ENCODE peak calls at places on chromosomes 6 and 20, in six cellular contexts. One of them, this sample, is unnamed.

GRCh38 chr6:89432875-89433636 is at the start of gene ANKRD6:
- DNase-seq in B cell: peak
- DNase-seq in endothelial cell: peak
- DNase-seq in activated CD8-positive, alpha-beta T cell treated with anti-CD3 and anti-CD28 coated beads for 36 hours: peak
- DNase-seq in Calu3: peak
- DNase-seq in fibroblast of lung: peak
- DNase-seq in this sample: peak

GRCh38 chr20:30506100-30506499 is 751.4 kb upstream of the DEFB115 start:
- DNase-seq in Calu3: no peak
- DNase-seq in fibroblast of lung: no peak
- DNase-seq in activated CD8-positive, alpha-beta T cell treated with anti-CD3 and anti-CD28 coated beads for 36 hours: no peak
- DNase-seq in B cell: no peak
- DNase-seq in endothelial cell: no peak
- DNase-seq in this sample: no peak

GRCh38 chr6:3538536-3538935 is 81.7 kb upstream of the SLC22A23 start:
- DNase-seq in activated CD8-positive, alpha-beta T cell treated with anti-CD3 and anti-CD28 coated beads for 36 hours: no peak
- DNase-seq in endothelial cell: peak
- DNase-seq in B cell: no peak
- DNase-seq in fibroblast of lung: no peak
- DNase-seq in Calu3: no peak
- DNase-seq in this sample: no peak

GRCh38 chr20:53918949-53919361 is 151.4 kb downstream of the BCAS1 start:
- DNase-seq in activated CD8-positive, alpha-beta T cell treated with anti-CD3 and anti-CD28 coated beads for 36 hours: no peak
- DNase-seq in Calu3: no peak
- DNase-seq in endothelial cell: peak
- DNase-seq in B cell: no peak
- DNase-seq in fibroblast of lung: no peak
- DNase-seq in this sample: peak

GRCh38 chr20:575230-575629 is 31.6 kb upstream of the CSNK2A1 start:
- DNase-seq in Calu3: no peak
- DNase-seq in endothelial cell: no peak
- DNase-seq in fibroblast of lung: no peak
- DNase-seq in B cell: no peak
- DNase-seq in activated CD8-positive, alpha-beta T cell treated with anti-CD3 and anti-CD28 coated beads for 36 hours: no peak
- DNase-seq in this sample: no peak

GRCh38 chr20:35791823-35792222 is 20.0 kb downstream of the PHF20 start:
- DNase-seq in Calu3: no peak
- DNase-seq in activated CD8-positive, alpha-beta T cell treated with anti-CD3 and anti-CD28 coated beads for 36 hours: peak
- DNase-seq in endothelial cell: no peak
- DNase-seq in fibroblast of lung: peak
- DNase-seq in B cell: no peak
- DNase-seq in this sample: no peak

GRCh38 chr6:4381379-4381778 is 246.0 kb upstream of the ECI2 start:
- DNase-seq in fibroblast of lung: peak
- DNase-seq in activated CD8-positive, alpha-beta T cell treated with anti-CD3 and anti-CD28 coated beads for 36 hours: no peak
- DNase-seq in Calu3: no peak
- DNase-seq in endothelial cell: no peak
- DNase-seq in B cell: no peak
- DNase-seq in this sample: no peak

GRCh38 chr6:32047855-32048766 is 9.9 kb downstream of the CYP21A2 start:
- DNase-seq in Calu3: peak
- DNase-seq in B cell: peak
- DNase-seq in fibroblast of lung: no peak
- DNase-seq in activated CD8-positive, alpha-beta T cell treated with anti-CD3 and anti-CD28 coated beads for 36 hours: peak
- DNase-seq in endothelial cell: peak
- DNase-seq in this sample: peak

GRCh38 chr6:26053929-26054658 is 33.1 kb upstream of the HFE start:
- DNase-seq in Calu3: no peak
- DNase-seq in activated CD8-positive, alpha-beta T cell treated with anti-CD3 and anti-CD28 coated beads for 36 hours: no peak
- DNase-seq in fibroblast of lung: peak
- DNase-seq in B cell: no peak
- DNase-seq in endothelial cell: no peak
- DNase-seq in this sample: no peak

GRCh38 chr20:32626859-32627636 is 41.9 kb upstream of the NOL4L start:
- DNase-seq in activated CD8-positive, alpha-beta T cell treated with anti-CD3 and anti-CD28 coated beads for 36 hours: peak
- DNase-seq in Calu3: peak
- DNase-seq in B cell: peak
- DNase-seq in fibroblast of lung: no peak
- DNase-seq in endothelial cell: no peak
- DNase-seq in this sample: no peak

GRCh38 chr6:14880052-14880451 is 365.8 kb upstream of the JARID2 start:
- DNase-seq in fibroblast of lung: no peak
- DNase-seq in Calu3: no peak
- DNase-seq in endothelial cell: no peak
- DNase-seq in activated CD8-positive, alpha-beta T cell treated with anti-CD3 and anti-CD28 coated beads for 36 hours: no peak
- DNase-seq in B cell: no peak
- DNase-seq in this sample: no peak

GRCh38 chr20:19723834-19724430 is 34.1 kb upstream of the RIN2 start:
- DNase-seq in Calu3: no peak
- DNase-seq in B cell: no peak
- DNase-seq in activated CD8-positive, alpha-beta T cell treated with anti-CD3 and anti-CD28 coated beads for 36 hours: no peak
- DNase-seq in endothelial cell: no peak
- DNase-seq in fibroblast of lung: no peak
- DNase-seq in this sample: no peak

GRCh38 chr6:98832282-98833100 is 1.9 kb upstream of the POU3F2 start:
- DNase-seq in endothelial cell: peak
- DNase-seq in B cell: no peak
- DNase-seq in fibroblast of lung: peak
- DNase-seq in activated CD8-positive, alpha-beta T cell treated with anti-CD3 and anti-CD28 coated beads for 36 hours: no peak
- DNase-seq in Calu3: no peak
- DNase-seq in this sample: no peak

GRCh38 chr20:47568019-47568418 is 66.3 kb downstream of the NCOA3 start:
- DNase-seq in B cell: no peak
- DNase-seq in Calu3: peak
- DNase-seq in endothelial cell: no peak
- DNase-seq in fibroblast of lung: peak
- DNase-seq in activated CD8-positive, alpha-beta T cell treated with anti-CD3 and anti-CD28 coated beads for 36 hours: no peak
- DNase-seq in this sample: no peak

GRCh38 chr6:161152904-161153662 is 120.8 kb downstream of the AGPAT4 start:
- DNase-seq in endothelial cell: no peak
- DNase-seq in Calu3: peak
- DNase-seq in fibroblast of lung: no peak
- DNase-seq in activated CD8-positive, alpha-beta T cell treated with anti-CD3 and anti-CD28 coated beads for 36 hours: peak
- DNase-seq in B cell: peak
- DNase-seq in this sample: no peak

GRCh38 chr20:3765171-3765887 is 2.2 kb downstream of the ADISSP start:
- DNase-seq in Calu3: no peak
- DNase-seq in fibroblast of lung: no peak
- DNase-seq in B cell: no peak
- DNase-seq in endothelial cell: no peak
- DNase-seq in activated CD8-positive, alpha-beta T cell treated with anti-CD3 and anti-CD28 coated beads for 36 hours: no peak
- DNase-seq in this sample: no peak

GRCh38 chr20:52749938-52750337 is 222.2 kb upstream of the TSHZ2 start:
- DNase-seq in endothelial cell: no peak
- DNase-seq in fibroblast of lung: no peak
- DNase-seq in Calu3: no peak
- DNase-seq in activated CD8-positive, alpha-beta T cell treated with anti-CD3 and anti-CD28 coated beads for 36 hours: no peak
- DNase-seq in B cell: no peak
- DNase-seq in this sample: no peak

GRCh38 chr6:104483225-104483834 is 376.4 kb downstream of the HACE1 start:
- DNase-seq in B cell: no peak
- DNase-seq in activated CD8-positive, alpha-beta T cell treated with anti-CD3 and anti-CD28 coated beads for 36 hours: no peak
- DNase-seq in fibroblast of lung: no peak
- DNase-seq in endothelial cell: no peak
- DNase-seq in Calu3: no peak
- DNase-seq in this sample: no peak

GRCh38 chr6:129516005-129516404 is 194.0 kb downstream of the ARHGAP18 start:
- DNase-seq in Calu3: no peak
- DNase-seq in endothelial cell: no peak
- DNase-seq in B cell: no peak
- DNase-seq in fibroblast of lung: peak
- DNase-seq in activated CD8-positive, alpha-beta T cell treated with anti-CD3 and anti-CD28 coated beads for 36 hours: no peak
- DNase-seq in this sample: no peak

GRCh38 chr6:75204222-75204958 is 1.5 kb downstream of the COL12A1 start:
- DNase-seq in endothelial cell: peak
- DNase-seq in B cell: peak
- DNase-seq in fibroblast of lung: peak
- DNase-seq in activated CD8-positive, alpha-beta T cell treated with anti-CD3 and anti-CD28 coated beads for 36 hours: peak
- DNase-seq in Calu3: peak
- DNase-seq in this sample: peak

GRCh38 chr6:21005816-21006553 is 471.7 kb downstream of the CDKAL1 start:
- DNase-seq in endothelial cell: no peak
- DNase-seq in B cell: peak
- DNase-seq in fibroblast of lung: peak
- DNase-seq in activated CD8-positive, alpha-beta T cell treated with anti-CD3 and anti-CD28 coated beads for 36 hours: no peak
- DNase-seq in Calu3: peak
- DNase-seq in this sample: no peak

GRCh38 chr20:22511943-22512910 is 72.1 kb downstream of the FOXA2 start:
- DNase-seq in activated CD8-positive, alpha-beta T cell treated with anti-CD3 and anti-CD28 coated beads for 36 hours: no peak
- DNase-seq in Calu3: peak
- DNase-seq in endothelial cell: no peak
- DNase-seq in B cell: no peak
- DNase-seq in fibroblast of lung: no peak
- DNase-seq in this sample: no peak

GRCh38 chr6:149929422-149929821 is 6.5 kb upstream of the RAET1G start:
- DNase-seq in activated CD8-positive, alpha-beta T cell treated with anti-CD3 and anti-CD28 coated beads for 36 hours: peak
- DNase-seq in Calu3: peak
- DNase-seq in B cell: no peak
- DNase-seq in endothelial cell: peak
- DNase-seq in fibroblast of lung: no peak
- DNase-seq in this sample: no peak
- TF ChIP-seq CTCF in activated CD8-positive, alpha-beta T cell treated with anti-CD3 and anti-CD28 coated beads for 36 hours: peak
- TF ChIP-seq CTCF in Calu3: peak
- TF ChIP-seq CTCF in B cell: peak
- TF ChIP-seq CTCF in endothelial cell: peak
- TF ChIP-seq CTCF in fibroblast of lung: peak
- TF ChIP-seq CTCF in this sample: peak

DNA sequence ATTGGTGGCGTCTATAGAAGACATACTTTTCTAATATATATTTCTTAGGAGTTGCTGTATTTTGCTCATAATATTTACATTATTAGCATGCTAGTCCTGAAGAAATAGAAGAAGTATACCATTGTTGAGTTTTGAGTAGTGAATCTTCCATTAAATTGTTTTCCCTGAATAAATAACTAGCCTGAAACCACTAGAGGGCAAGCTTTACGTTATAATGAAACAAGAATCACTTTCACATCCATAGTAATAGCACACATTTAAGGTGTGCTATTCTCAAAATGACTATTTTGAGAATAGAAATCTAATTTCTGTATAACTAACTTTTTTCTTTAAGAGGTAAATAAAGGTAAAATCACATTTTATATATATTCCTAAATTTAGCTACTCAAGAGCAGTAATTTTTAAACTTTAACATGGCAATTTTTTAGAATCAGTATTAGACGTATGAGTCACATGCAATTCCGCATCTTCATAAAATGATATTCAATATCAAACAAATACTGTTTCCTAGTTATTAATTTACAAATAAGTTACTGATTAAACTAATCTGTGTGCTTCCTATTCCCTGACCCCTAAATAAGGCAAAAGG is 213.2 kb upstream of the MANEA start:
- DNase-seq in activated CD8-positive, alpha-beta T cell treated with anti-CD3 and anti-CD28 coated beads for 36 hours: no peak
- DNase-seq in endothelial cell: no peak
- DNase-seq in fibroblast of lung: peak
- DNase-seq in Calu3: no peak
- DNase-seq in B cell: peak
- DNase-seq in this sample: no peak
- TF ChIP-seq CTCF in activated CD8-positive, alpha-beta T cell treated with anti-CD3 and anti-CD28 coated beads for 36 hours: peak
- TF ChIP-seq CTCF in endothelial cell: peak
- TF ChIP-seq CTCF in fibroblast of lung: peak
- TF ChIP-seq CTCF in Calu3: no peak
- TF ChIP-seq CTCF in B cell: no peak
- TF ChIP-seq CTCF in this sample: peak

GRCh38 chr6:145736854-145737181 is 1.5 kb upstream of the EPM2A start:
- DNase-seq in activated CD8-positive, alpha-beta T cell treated with anti-CD3 and anti-CD28 coated beads for 36 hours: peak
- DNase-seq in B cell: no peak
- DNase-seq in endothelial cell: no peak
- DNase-seq in Calu3: no peak
- DNase-seq in fibroblast of lung: peak
- DNase-seq in this sample: no peak

GRCh38 chr6:145733207-145733606 is 2.1 kb downstream of the EPM2A start:
- DNase-seq in Calu3: no peak
- DNase-seq in activated CD8-positive, alpha-beta T cell treated with anti-CD3 and anti-CD28 coated beads for 36 hours: no peak
- DNase-seq in endothelial cell: no peak
- DNase-seq in B cell: no peak
- DNase-seq in fibroblast of lung: no peak
- DNase-seq in this sample: no peak

GRCh38 chr6:145734486-145735355 is 599 bp downstream of the EPM2A start:
- DNase-seq in B cell: peak
- DNase-seq in fibroblast of lung: peak
- DNase-seq in activated CD8-positive, alpha-beta T cell treated with anti-CD3 and anti-CD28 coated beads for 36 hours: peak
- DNase-seq in Calu3: peak
- DNase-seq in endothelial cell: peak
- DNase-seq in this sample: peak

GRCh38 chr6:145733770-145734169 is 1.6 kb downstream of the EPM2A start:
- DNase-seq in endothelial cell: no peak
- DNase-seq in activated CD8-positive, alpha-beta T cell treated with anti-CD3 and anti-CD28 coated beads for 36 hours: peak
- DNase-seq in B cell: no peak
- DNase-seq in Calu3: no peak
- DNase-seq in fibroblast of lung: peak
- DNase-seq in this sample: no peak

DNA sequence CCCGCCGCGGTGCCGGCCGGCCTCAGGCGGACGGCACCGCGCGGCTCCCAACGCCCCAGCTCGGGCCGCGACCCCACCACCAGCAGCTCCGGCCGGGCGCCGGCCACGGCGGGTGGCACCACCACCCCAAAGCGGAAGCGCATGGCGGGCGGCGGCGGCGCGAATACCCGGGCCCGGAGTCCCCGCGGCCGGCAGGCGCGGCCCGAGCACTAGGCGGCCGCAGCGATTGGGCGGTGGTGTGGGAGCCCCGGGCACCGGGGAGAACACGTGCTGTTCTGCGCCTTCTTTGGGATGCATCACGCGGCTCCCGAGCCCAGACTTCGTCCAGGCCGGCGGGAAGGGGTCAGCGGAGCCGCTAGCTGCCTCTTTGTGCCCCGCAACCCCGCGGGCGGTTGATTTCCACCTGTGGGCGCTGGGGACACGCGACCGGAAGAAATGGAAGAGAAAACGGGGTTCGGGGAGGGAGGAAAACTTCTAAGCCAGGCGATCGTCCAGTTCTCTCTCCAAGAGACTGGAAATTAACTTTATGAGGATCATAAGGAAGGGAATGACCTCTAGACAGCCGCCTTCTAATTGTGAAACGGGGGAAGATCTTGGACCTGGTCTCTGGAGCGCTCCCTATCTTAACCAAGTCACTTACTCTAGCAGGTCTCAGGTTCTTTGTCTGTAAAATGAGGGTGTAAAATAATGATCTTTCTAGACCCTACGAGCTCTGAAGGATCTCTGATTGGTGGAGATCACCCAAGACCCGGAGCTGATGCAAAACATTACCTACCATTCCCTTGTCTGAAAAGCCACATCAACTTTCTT is at the start of gene EPM2A:
- DNase-seq in B cell: peak
- DNase-seq in activated CD8-positive, alpha-beta T cell treated with anti-CD3 and anti-CD28 coated beads for 36 hours: peak
- DNase-seq in endothelial cell: peak
- DNase-seq in fibroblast of lung: peak
- DNase-seq in Calu3: peak
- DNase-seq in this sample: peak
- TF ChIP-seq CTCF in B cell: peak
- TF ChIP-seq CTCF in activated CD8-positive, alpha-beta T cell treated with anti-CD3 and anti-CD28 coated beads for 36 hours: no peak
- TF ChIP-seq CTCF in endothelial cell: no peak
- TF ChIP-seq CTCF in fibroblast of lung: no peak
- TF ChIP-seq CTCF in Calu3: no peak
- TF ChIP-seq CTCF in this sample: no peak

DNA sequence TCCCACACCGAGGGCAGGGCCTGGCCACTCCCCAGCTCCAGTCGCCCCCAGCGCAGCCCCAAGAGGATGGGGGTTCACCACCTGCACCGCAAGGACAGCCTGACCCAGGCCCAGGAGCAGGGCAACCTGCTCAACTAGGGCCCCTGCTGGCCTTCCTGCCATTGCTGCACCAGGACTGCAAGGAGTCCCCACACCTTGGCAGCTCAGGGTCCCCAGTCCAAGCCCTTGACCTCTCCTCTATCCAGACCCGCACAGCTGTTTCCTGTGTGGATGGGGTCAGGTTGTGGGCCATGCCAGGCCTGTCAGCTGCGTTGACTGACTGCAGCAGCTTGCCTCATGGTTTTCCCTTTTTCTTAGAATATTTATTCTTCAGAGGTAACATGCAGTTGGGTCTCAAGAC is 4.4 kb downstream of the LRRC73 start:
- DNase-seq in endothelial cell: no peak
- DNase-seq in fibroblast of lung: no peak
- DNase-seq in activated CD8-positive, alpha-beta T cell treated with anti-CD3 and anti-CD28 coated beads for 36 hours: no peak
- DNase-seq in B cell: no peak
- DNase-seq in Calu3: no peak
- DNase-seq in this sample: no peak
- TF ChIP-seq CTCF in endothelial cell: no peak
- TF ChIP-seq CTCF in fibroblast of lung: no peak
- TF ChIP-seq CTCF in activated CD8-positive, alpha-beta T cell treated with anti-CD3 and anti-CD28 coated beads for 36 hours: no peak
- TF ChIP-seq CTCF in B cell: no peak
- TF ChIP-seq CTCF in Calu3: no peak
- TF ChIP-seq CTCF in this sample: no peak

This sample was measured in neural crest cell.